ENCODE peak calls at places on chromosomes 11 and 22, in seven cellular contexts. G, E, W, Q, F, D and L are unnamed samples.

GRCh38 chr11:12802418-12803085 is 128.3 kb downstream of the TEAD1 start:
- DNase-seq in G (no peak), E (no peak), W (peak; percentile 89), Q (no peak), F (peak; percentile 94), D (no peak), L (no peak)

GRCh38 chr11:94553938-94554337 is 10.2 kb downstream of the FUT4 start:
- DNase-seq in G (no peak), E (no peak), W (no peak), Q (no peak), F (no peak), D (no peak), L (no peak)

GRCh38 chr11:45847908-45848316 is 637 bp downstream of the CRY2 start:
- DNase-seq in G (no peak), E (peak; percentile 30), W (peak; percentile 52), Q (peak; percentile 16), F (peak; percentile 56), D (peak; percentile 21), L (peak; percentile 55)

GRCh38 chr11:123450593-123450992 is 20.5 kb downstream of the GRAMD1B start:
- DNase-seq in G (no peak), E (no peak), W (no peak), Q (no peak), F (no peak), D (no peak), L (no peak)

GRCh38 chr11:117842131-117842941 is 17.8 kb upstream of the FXYD2 start:
- DNase-seq in G (no peak), E (no peak), W (no peak), Q (no peak), F (no peak), D (no peak), L (no peak)

GRCh38 chr11:128409476-128409875 is 177.9 kb downstream of the ETS1 start:
- DNase-seq in G (no peak), E (no peak), W (peak; percentile 10), Q (no peak), F (no peak), D (no peak), L (no peak)

GRCh38 chr11:11998091-11998781 is 10.2 kb downstream of the DKK3 start:
- DNase-seq in G (no peak), E (no peak), W (no peak), Q (no peak), F (peak; percentile 79), D (no peak), L (no peak)

GRCh38 chr22:27212617-27213177 is 555.3 kb downstream of the MIAT start:
- DNase-seq in G (no peak), E (no peak), W (no peak), Q (no peak), F (peak; percentile 41), D (no peak), L (no peak)

GRCh38 chr11:29159552-29160465 is 857.0 kb downstream of the KCNA4 start:
- DNase-seq in G (peak; percentile 39), E (no peak), W (peak; percentile 24), Q (no peak), F (peak; percentile 28), D (peak; percentile 30), L (peak; percentile 60)

GRCh38 chr22:22838148-22838786 is 49.3 kb upstream of the IGLL5 start:
- DNase-seq in G (no peak), E (no peak), W (no peak), Q (no peak), F (no peak), D (no peak), L (no peak)